ENCODE peak calls at places on chromosomes 1 and 21, in six cellular contexts. D is spleen; S is H9; T is ovary; Y is CD8-positive, alpha-beta T cell; B is pancreas. X is an unnamed sample. For H3K9me3 and H3K4me1, the result is how much of the 10 kb centered on the place peaks cover.

GRCh38 chr1:110207831-110208230 is 2.3 kb upstream of the KCNC4 start:
- DNase-seq in D (peak), S (peak), T (peak), Y (peak), B (peak), X (peak)

GRCh38 chr1:20640183-20640597 is 6.9 kb downstream of the PINK1 start:
- DNase-seq in D (no peak), S (peak), T (no peak), Y (peak), B (peak), X (peak)

GRCh38 chr1:60757485-60757884 is 324.9 kb upstream of the NFIA start:
- DNase-seq in D (no peak), S (no peak), T (no peak), Y (no peak), B (no peak), X (no peak)

GRCh38 chr1:184590163-184590750 is 164.4 kb downstream of the EDEM3 start:
- DNase-seq in D (no peak), S (no peak), T (no peak), Y (no peak), B (peak), X (no peak)

GRCh38 chr1:200351826-200352549 is 57.8 kb downstream of the ZNF281 start:
- DNase-seq in D (no peak), S (no peak), T (no peak), Y (no peak), B (no peak), X (peak)

GRCh38 chr1:119011706-119012105 is 23.6 kb upstream of the TBX15 start:
- DNase-seq in D (no peak), S (no peak), T (no peak), Y (no peak), B (no peak), X (no peak)

GRCh38 chr1:8985915-8986813 is 40.1 kb downstream of the SLC2A7 start:
- DNase-seq in D (peak), S (no peak), T (no peak), Y (no peak), B (peak), X (peak)

GRCh38 chr1:195637474-195637873 is 970.8 kb downstream of the KCNT2 start:
- DNase-seq in D (no peak), S (no peak), T (no peak), Y (no peak), B (no peak), X (no peak)

GRCh38 chr1:245878585-245878984 is 628.5 kb downstream of the SMYD3 start:
- DNase-seq in D (no peak), S (no peak), T (no peak), Y (no peak), B (no peak), X (no peak)

GRCh38 chr1:168469690-168470089 is 74.1 kb downstream of the XCL2 start:
- DNase-seq in D (peak), S (no peak), T (peak), Y (peak), B (peak), X (peak)

GRCh38 chr1:31637915-31638673 is 6.6 kb downstream of the PEF1 start:
- DNase-seq in D (no peak), S (no peak), T (no peak), Y (no peak), B (no peak), X (no peak)

GRCh38 chr1:4224687-4225086 is 324.6 kb upstream of the C1orf174 start:
- DNase-seq in D (no peak), S (no peak), T (no peak), Y (no peak), B (no peak), X (no peak)

GRCh38 chr1:59096501-59096900 is 200.4 kb upstream of the FGGY start:
- DNase-seq in D (no peak), S (no peak), T (no peak), Y (no peak), B (no peak), X (peak)

GRCh38 chr1:228853637-228854036 is 118.4 kb downstream of the RHOU start:
- DNase-seq in D (no peak), S (no peak), T (no peak), Y (no peak), B (no peak), X (no peak)

GRCh38 chr1:41493117-41493536 is 8.6 kb upstream of the EDN2 start:
- DNase-seq in D (no peak), S (no peak), T (no peak), Y (no peak), B (no peak), X (peak)

GRCh38 chr1:3231245-3231644 is 162.2 kb downstream of the PRDM16 start:
- DNase-seq in D (no peak), S (no peak), T (no peak), Y (no peak), B (no peak), X (no peak)

DNA sequence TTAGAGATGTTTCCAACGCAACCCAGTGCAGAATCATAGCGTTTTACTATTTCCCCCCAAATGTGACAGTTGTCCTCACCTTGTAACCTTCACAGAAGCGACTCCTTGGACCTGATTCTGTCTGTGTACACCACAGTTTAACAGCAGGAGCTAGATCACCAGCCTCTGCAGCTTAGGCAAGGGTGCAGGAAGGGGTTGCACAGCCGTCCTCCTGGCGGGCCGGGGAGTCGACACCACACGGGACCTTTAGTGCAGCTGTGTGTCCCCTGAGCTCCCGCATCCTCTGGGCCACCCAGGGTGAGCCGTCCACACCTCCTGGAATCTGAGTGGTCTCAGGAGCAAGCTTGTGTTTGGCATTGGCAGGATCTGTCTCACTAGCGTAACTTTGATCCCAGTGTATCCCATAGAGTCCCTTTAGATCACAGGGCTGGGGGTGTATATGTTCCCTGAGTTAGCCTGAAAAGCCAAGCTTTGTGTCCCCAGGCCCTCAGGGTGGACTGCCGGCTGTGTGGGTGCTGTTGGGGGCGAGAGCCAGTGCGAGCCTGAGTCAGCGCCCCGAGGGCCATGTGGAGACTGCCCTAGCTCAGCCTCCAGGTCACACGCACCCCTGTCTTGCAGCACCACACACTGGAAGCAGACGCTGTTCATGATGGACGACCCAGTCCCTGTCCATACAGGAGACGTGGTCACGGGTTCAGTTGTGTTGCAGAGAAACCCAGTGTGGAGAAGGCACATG is 27.5 kb downstream of the PRMT2 start:
- DNase-seq in D (no peak), S (no peak), T (no peak), Y (no peak), B (no peak), X (no peak)
- H3K27ac ChIP-seq in D (no peak), S (no peak), T (no peak), Y (no peak), B (no peak), X (no peak)

GRCh38 chr1:156083800-156084790 is 1.8 kb upstream of the MEX3A start:
- DNase-seq in D (no peak), S (no peak), T (no peak), Y (no peak), B (no peak), X (no peak)

GRCh38 chr1:156090138-156090821 is 8.0 kb upstream of the MEX3A start:
- DNase-seq in D (no peak), S (no peak), T (no peak), Y (no peak), B (no peak), X (no peak)

GRCh38 chr1:156082111-156083091 is at the start of gene MEX3A:
- DNase-seq in D (peak), S (peak), T (peak), Y (peak), B (peak), X (peak)

GRCh38 chr1:156089704-156090103 is 7.4 kb upstream of the MEX3A start:
- DNase-seq in D (no peak), S (no peak), T (no peak), Y (no peak), B (no peak), X (no peak)

GRCh38 chr1:156086256-156086662 is 4.0 kb upstream of the MEX3A start:
- DNase-seq in D (no peak), S (no peak), T (peak), Y (no peak), B (peak), X (peak)
- H3K9me3 ChIP-seq in D (under half), S (under half), T (under half), Y (under half), B (under half), X (under half)

GRCh38 chr21:44018127-44018526 is 6.0 kb downstream of the TRAPPC10 start:
- DNase-seq in D (no peak), S (no peak), T (no peak), Y (no peak), B (no peak), X (no peak)

GRCh38 chr21:44019568-44019958 is 7.5 kb downstream of the TRAPPC10 start:
- DNase-seq in D (no peak), S (no peak), T (no peak), Y (no peak), B (no peak), X (no peak)

GRCh38 chr21:44018813-44019567 is 6.9 kb downstream of the TRAPPC10 start:
- DNase-seq in D (no peak), S (no peak), T (no peak), Y (no peak), B (no peak), X (no peak)

GRCh38 chr21:44020551-44020950 is 8.4 kb downstream of the TRAPPC10 start:
- DNase-seq in D (no peak), S (no peak), T (no peak), Y (no peak), B (no peak), X (no peak)

GRCh38 chr21:44021064-44021463 is 9.0 kb downstream of the TRAPPC10 start:
- DNase-seq in D (no peak), S (no peak), T (no peak), Y (no peak), B (no peak), X (no peak)
- H3K4me1 ChIP-seq in D (half or more), S (under half), T (under half), Y (half or more), B (under half), X (under half)

DNA sequence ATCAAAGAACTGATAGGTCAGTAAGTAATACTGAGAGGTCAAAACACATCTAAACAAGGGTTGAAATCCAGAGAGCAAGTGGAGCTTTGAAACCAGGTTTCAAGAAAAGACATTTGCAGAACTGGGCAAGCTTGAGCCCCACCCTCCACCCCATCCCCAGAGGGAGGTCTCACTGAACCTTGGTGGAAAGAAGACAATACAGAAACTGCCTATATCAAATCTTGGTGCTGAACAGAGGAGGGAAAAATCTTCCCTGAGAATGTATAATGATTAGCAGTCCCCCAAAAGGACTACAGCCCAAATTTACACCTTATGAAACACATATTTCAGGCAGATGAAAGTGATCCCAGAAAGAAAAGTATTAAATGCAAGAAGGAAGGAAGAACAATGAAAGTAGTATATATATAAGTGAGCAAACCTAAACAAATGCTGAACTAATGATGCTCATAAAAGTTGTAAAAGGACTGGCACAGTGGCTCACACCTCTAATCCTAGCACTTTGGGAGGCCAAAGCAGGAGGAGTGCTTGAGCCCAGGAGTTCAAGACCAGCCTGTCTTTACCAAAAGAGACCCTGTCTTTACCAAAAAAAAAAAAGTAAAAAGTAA is 12.4 kb downstream of the ZBTB17 start:
- DNase-seq in D (no peak), S (no peak), T (no peak), Y (no peak), B (no peak), X (no peak)
- H3K27ac ChIP-seq in D (peak), S (no peak), T (peak), Y (no peak), B (no peak), X (no peak)

DNA sequence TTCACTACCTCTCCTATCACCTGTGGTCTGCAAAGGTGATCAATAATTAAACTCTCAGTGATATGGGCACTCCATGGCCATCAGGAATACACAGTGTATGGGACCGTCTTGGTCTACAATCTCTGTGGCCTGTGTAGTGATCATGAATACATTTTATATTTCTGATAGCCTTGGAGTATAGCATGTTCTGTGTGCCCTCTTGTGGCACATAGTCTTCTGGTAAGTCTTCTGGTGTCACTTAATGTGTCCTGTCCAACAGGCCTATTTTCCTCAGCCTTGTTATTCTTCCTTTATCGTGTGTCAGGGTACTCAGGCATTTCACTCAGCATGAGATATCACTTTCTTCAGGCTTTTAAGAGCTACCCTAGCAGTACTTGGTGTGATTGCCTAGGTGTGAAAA is 393.6 kb downstream of the AGBL4 start:
- DNase-seq in D (no peak), S (no peak), T (no peak), Y (no peak), B (no peak), X (no peak)
- H3K9me3 ChIP-seq in D (under half), S (half or more), T (under half), Y (under half), B (under half), X (under half)

GRCh38 chr21:32480381-32480780 is 67.9 kb downstream of the EVA1C start:
- DNase-seq in D (no peak), S (no peak), T (no peak), Y (no peak), B (no peak), X (no peak)
- H3K4me1 ChIP-seq in D (under half), S (under half), T (under half), Y (under half), B (under half), X (under half)

DNA sequence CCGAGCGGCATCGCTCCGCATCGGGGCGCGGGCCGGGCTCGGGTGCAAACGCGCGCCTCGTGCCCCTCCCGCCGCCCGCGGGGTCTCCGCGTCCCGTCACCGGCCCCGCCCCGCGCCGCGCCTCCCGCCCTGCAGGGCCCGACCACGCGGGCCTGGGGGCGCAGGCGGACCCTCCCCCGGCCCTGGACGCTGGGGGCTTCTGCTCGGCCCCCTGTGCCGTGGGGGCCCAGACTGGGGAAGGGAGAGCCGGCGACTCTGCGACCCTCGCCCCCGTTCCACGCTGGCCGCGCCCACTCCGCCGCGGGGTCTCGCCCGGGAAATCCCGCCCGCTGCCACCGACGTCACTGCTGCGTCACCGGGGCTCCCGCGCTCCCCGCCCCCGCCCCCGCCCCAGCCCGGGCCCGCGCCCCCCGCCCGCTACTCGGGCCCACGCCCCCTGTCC is at the start of gene GNG4:
- DNase-seq in D (peak), S (peak), T (peak), Y (no peak), B (no peak), X (peak)
- H3K27ac ChIP-seq in D (no peak), S (peak), T (peak), Y (no peak), B (peak), X (no peak)

GRCh38 chr1:5742032-5742431 is 250.2 kb downstream of the NPHP4 start:
- DNase-seq in D (peak), S (peak), T (no peak), Y (no peak), B (no peak), X (no peak)

GRCh38 chr1:5739561-5740078 is 252.6 kb downstream of the NPHP4 start:
- DNase-seq in D (peak), S (no peak), T (no peak), Y (no peak), B (no peak), X (no peak)

GRCh38 chr1:5740865-5741860 is 251.1 kb downstream of the NPHP4 start:
- DNase-seq in D (peak), S (peak), T (no peak), Y (no peak), B (no peak), X (no peak)

GRCh38 chr1:5738911-5739462 is 253.2 kb downstream of the NPHP4 start:
- DNase-seq in D (peak), S (no peak), T (no peak), Y (no peak), B (no peak), X (no peak)

DNA sequence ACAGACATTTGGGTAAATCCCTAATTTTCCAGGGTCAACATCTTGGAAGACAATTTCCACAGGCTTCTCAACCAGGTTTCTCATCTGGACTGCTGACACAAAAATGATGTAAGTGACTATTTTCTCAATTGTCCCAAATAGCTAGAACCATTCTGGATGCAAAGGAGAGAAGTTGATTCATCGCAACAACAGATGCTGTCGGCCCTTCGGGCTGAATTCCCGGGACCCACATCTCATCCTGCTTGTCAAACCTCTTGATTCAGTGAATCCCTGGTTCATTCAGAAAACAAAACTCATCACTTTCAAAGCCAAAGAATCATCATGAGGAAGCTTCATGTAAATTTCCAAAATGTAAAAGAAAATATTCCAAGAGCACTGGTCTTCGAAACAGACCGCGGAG is 251.8 kb downstream of the NPHP4 start:
- DNase-seq in D (no peak), S (no peak), T (no peak), Y (no peak), B (no peak), X (no peak)
- H3K9me3 ChIP-seq in D (under half), S (under half), T (under half), Y (under half), B (under half), X (under half)

GRCh38 chr1:64959973-64960372 is 6.4 kb downstream of the JAK1 start:
- DNase-seq in D (no peak), S (no peak), T (no peak), Y (no peak), B (no peak), X (no peak)

GRCh38 chr1:64963466-64963865 is 2.9 kb downstream of the JAK1 start:
- DNase-seq in D (no peak), S (no peak), T (no peak), Y (no peak), B (no peak), X (no peak)

GRCh38 chr1:64962447-64962846 is 3.9 kb downstream of the JAK1 start:
- DNase-seq in D (peak), S (no peak), T (no peak), Y (peak), B (peak), X (no peak)

GRCh38 chr1:64960731-64961130 is 5.6 kb downstream of the JAK1 start:
- DNase-seq in D (no peak), S (no peak), T (no peak), Y (no peak), B (no peak), X (no peak)

GRCh38 chr1:64961923-64962322 is 4.4 kb downstream of the JAK1 start:
- DNase-seq in D (no peak), S (no peak), T (no peak), Y (no peak), B (no peak), X (no peak)
- H3K4me1 ChIP-seq in D (half or more), S (under half), T (under half), Y (half or more), B (under half), X (under half)

DNA sequence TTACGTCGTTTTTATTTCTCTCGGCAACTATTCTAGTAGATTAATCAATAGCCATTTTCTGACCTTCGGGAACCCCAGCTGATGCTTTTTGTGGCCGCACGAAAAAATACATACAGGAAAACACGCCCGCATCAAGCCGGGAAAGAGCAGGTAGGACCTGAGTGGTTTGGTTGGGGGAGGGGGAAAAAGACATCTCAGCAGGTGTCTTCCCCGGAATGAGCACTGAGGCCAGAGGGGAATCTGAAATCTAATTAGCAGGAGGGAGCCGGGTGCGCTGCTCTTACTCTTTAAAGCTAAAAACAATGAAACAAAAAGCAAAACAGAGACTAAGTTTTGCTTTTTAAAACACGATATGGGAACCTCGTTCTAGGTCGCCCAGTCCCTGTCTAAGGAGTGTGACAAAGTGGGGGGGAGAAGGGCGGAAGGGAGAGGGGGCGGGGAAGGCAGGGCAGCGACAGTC is 549 bp upstream of the FOXD3 start:
- DNase-seq in D (no peak), S (peak), T (no peak), Y (no peak), B (no peak), X (no peak)
- H3K27ac ChIP-seq in D (no peak), S (peak), T (no peak), Y (no peak), B (no peak), X (no peak)